ENCODE peak calls at places on chromosome 11, in four cellular contexts. X is T-helper 2 cell; J is AG09319; F is stimulated activated CD4-positive, alpha-beta T cell treated with anti-CD3 and anti-CD28 coated beads, Interleukin-1b, Interleukin-23, amount 100 ng/mL, for 1 hour. Q is an unnamed sample.

GRCh38 chr11:71324788-71325417 is 72.5 kb upstream of the SHANK2 start:
- DNase-seq in X (no peak), J (no peak), F (no peak), Q (no peak)

GRCh38 chr11:117819096-117820040 is 5.2 kb downstream of the FXYD2 start:
- DNase-seq in X (no peak), J (no peak), F (no peak), Q (no peak)

GRCh38 chr11:11186249-11186648 is 166.8 kb downstream of the CSNK2A3 start:
- DNase-seq in X (no peak), J (no peak), F (no peak), Q (no peak)

GRCh38 chr11:62438641-62439040 is 19.8 kb downstream of the SCGB1A1 start:
- DNase-seq in X (no peak), J (no peak), F (no peak), Q (no peak)

GRCh38 chr11:128415539-128415938 is 171.8 kb downstream of the ETS1 start:
- DNase-seq in X (no peak), J (no peak), F (no peak), Q (no peak)

GRCh38 chr11:47433157-47433556 is 6.9 kb upstream of the PSMC3 start:
- DNase-seq in X (no peak), J (no peak), F (no peak), Q (no peak)

GRCh38 chr11:113534625-113535024 is 59.4 kb upstream of the DRD2 start:
- DNase-seq in X (no peak), J (no peak), F (no peak), Q (no peak)

GRCh38 chr11:122140535-122140934 is 24.5 kb upstream of the BLID start:
- DNase-seq in X (no peak), J (no peak), F (no peak), Q (no peak)

GRCh38 chr11:36361901-36362391 is 65.9 kb downstream of the PRR5L start:
- DNase-seq in X (no peak), J (no peak), F (no peak), Q (no peak)

GRCh38 chr11:134441706-134442105 is 29.7 kb upstream of the B3GAT1 start:
- DNase-seq in X (no peak), J (no peak), F (no peak), Q (no peak)

GRCh38 chr11:97893612-97894011 is 1127.1 kb upstream of the CNTN5 start:
- DNase-seq in X (no peak), J (no peak), F (no peak), Q (no peak)

GRCh38 chr11:43925932-43926505 is 16.4 kb upstream of the C11orf96 start:
- DNase-seq in X (no peak), J (no peak), F (no peak), Q (no peak)

GRCh38 chr11:126790550-126790981 is 210.0 kb downstream of the KIRREL3 start:
- DNase-seq in X (no peak), J (peak), F (no peak), Q (no peak)

GRCh38 chr11:120332822-120333716 is 3.1 kb upstream of the ARHGEF12 start:
- DNase-seq in X (no peak), J (no peak), F (no peak), Q (no peak)

GRCh38 chr11:76788661-76789442 is 5.7 kb downstream of the TSKU start:
- DNase-seq in X (no peak), J (no peak), F (no peak), Q (no peak)

GRCh38 chr11:133337905-133338536 is 194.3 kb downstream of the OPCML start:
- DNase-seq in X (no peak), J (no peak), F (no peak), Q (no peak)

GRCh38 chr11:35781342-35782171 is 119.0 kb downstream of the TRIM44 start:
- DNase-seq in X (no peak), J (no peak), F (no peak), Q (no peak)

GRCh38 chr11:122170815-122171475 is 54.9 kb upstream of the BLID start:
- DNase-seq in X (no peak), J (no peak), F (no peak), Q (no peak)

GRCh38 chr11:35005156-35005780 is 88.8 kb downstream of the PDHX start:
- DNase-seq in X (no peak), J (no peak), F (no peak), Q (no peak)

GRCh38 chr11:94885133-94885532 is 88.2 kb downstream of the CWC15 start:
- DNase-seq in X (no peak), J (no peak), F (no peak), Q (no peak)

GRCh38 chr11:82872377-82873150 is 27.7 kb downstream of the PRCP start:
- DNase-seq in X (peak), J (no peak), F (no peak), Q (no peak)

GRCh38 chr11:87804176-87804575 is 371.1 kb downstream of the RAB38 start:
- DNase-seq in X (no peak), J (no peak), F (no peak), Q (no peak)

GRCh38 chr11:33970984-33971466 is 79.1 kb upstream of the LMO2 start:
- DNase-seq in X (no peak), J (peak), F (no peak), Q (no peak)

GRCh38 chr11:38543311-38543710 is 1945.3 kb upstream of the RAG2 start:
- DNase-seq in X (no peak), J (peak), F (no peak), Q (no peak)

GRCh38 chr11:13169709-13170108 is 107.9 kb upstream of the BMAL1 start:
- DNase-seq in X (no peak), J (peak), F (no peak), Q (no peak)

GRCh38 chr11:2933376-2934056 is 4.3 kb upstream of the PHLDA2 start:
- DNase-seq in X (peak), J (peak), F (no peak), Q (no peak)

GRCh38 chr11:124867700-124868099 is 2.5 kb downstream of the ROBO3 start:
- DNase-seq in X (peak), J (no peak), F (no peak), Q (no peak)

GRCh38 chr11:84837402-84838069 is 789.6 kb downstream of the DLG2 start:
- DNase-seq in X (no peak), J (no peak), F (no peak), Q (no peak)

GRCh38 chr11:130653838-130654601 is 205.6 kb downstream of the ADAMTS15 start:
- DNase-seq in X (no peak), J (no peak), F (no peak), Q (no peak)

GRCh38 chr11:1494650-1495049 is 8.1 kb upstream of the MOB2 start:
- DNase-seq in X (no peak), J (no peak), F (no peak), Q (no peak)

GRCh38 chr11:64971421-64972233 is at the start of gene MAJIN:
- DNase-seq in X (peak), J (no peak), F (peak), Q (peak)

GRCh38 chr11:37459430-37459829 is 861.4 kb upstream of the RAG2 start:
- DNase-seq in X (no peak), J (no peak), F (no peak), Q (no peak)

GRCh38 chr11:34357646-34358257 is at the start of gene ABTB2:
- DNase-seq in X (peak), J (peak), F (peak), Q (peak)

Q was measured in T follicular helper cell.